ENCODE peak calls at places on chromosomes 7 and 10, in nine cellular contexts. One of them, this sample, is unnamed.

GRCh38 chr7:114413741-114414140 is 874 bp upstream of the FOXP2 start:
- DNase-seq in IMR-90: no peak
- DNase-seq in hepatocyte: no peak
- DNase-seq in Panc1: no peak
- DNase-seq in lung: no peak
- DNase-seq in HAP-1: no peak
- DNase-seq in heart left ventricle: no peak
- DNase-seq in breast epithelium: no peak
- DNase-seq in small intestine: peak; percentile 20
- DNase-seq in this sample: no peak

GRCh38 chr7:101108330-101108857 is 18.5 kb upstream of the SERPINE1 start:
- DNase-seq in hepatocyte: no peak
- DNase-seq in lung: peak; percentile 39
- DNase-seq in small intestine: no peak
- DNase-seq in HAP-1: no peak
- DNase-seq in breast epithelium: no peak
- DNase-seq in Panc1: no peak
- DNase-seq in IMR-90: no peak
- DNase-seq in heart left ventricle: peak; percentile 80
- DNase-seq in this sample: no peak

GRCh38 chr7:151231964-151232271 is 365 bp upstream of the CHPF2 start:
- DNase-seq in lung: no peak
- DNase-seq in HAP-1: no peak
- DNase-seq in Panc1: no peak
- DNase-seq in hepatocyte: no peak
- DNase-seq in breast epithelium: no peak
- DNase-seq in heart left ventricle: no peak
- DNase-seq in IMR-90: no peak
- DNase-seq in small intestine: no peak
- DNase-seq in this sample: no peak

GRCh38 chr7:48899932-48900331 is 24.4 kb upstream of the CDC14C start:
- DNase-seq in HAP-1: no peak
- DNase-seq in IMR-90: no peak
- DNase-seq in small intestine: no peak
- DNase-seq in lung: no peak
- DNase-seq in heart left ventricle: no peak
- DNase-seq in hepatocyte: no peak
- DNase-seq in breast epithelium: no peak
- DNase-seq in Panc1: no peak
- DNase-seq in this sample: no peak

GRCh38 chr7:2164156-2164555 is 68.6 kb downstream of the MAD1L1 start:
- DNase-seq in HAP-1: no peak
- DNase-seq in small intestine: no peak
- DNase-seq in IMR-90: peak; percentile 10
- DNase-seq in Panc1: no peak
- DNase-seq in breast epithelium: no peak
- DNase-seq in lung: no peak
- DNase-seq in hepatocyte: no peak
- DNase-seq in heart left ventricle: peak; percentile 20
- DNase-seq in this sample: no peak

GRCh38 chr10:78578929-78579328 is 489.8 kb upstream of the ZMIZ1 start:
- DNase-seq in HAP-1: no peak
- DNase-seq in Panc1: no peak
- DNase-seq in breast epithelium: no peak
- DNase-seq in small intestine: peak; percentile 48
- DNase-seq in IMR-90: peak; percentile 43
- DNase-seq in heart left ventricle: no peak
- DNase-seq in hepatocyte: no peak
- DNase-seq in lung: no peak
- DNase-seq in this sample: no peak

GRCh38 chr7:68276725-68277124 is 1280.1 kb downstream of the TYW1 start:
- DNase-seq in heart left ventricle: no peak
- DNase-seq in Panc1: no peak
- DNase-seq in breast epithelium: no peak
- DNase-seq in IMR-90: no peak
- DNase-seq in HAP-1: no peak
- DNase-seq in small intestine: no peak
- DNase-seq in lung: no peak
- DNase-seq in hepatocyte: no peak
- DNase-seq in this sample: no peak

GRCh38 chr10:73887038-73888015 is 13.0 kb upstream of the CAMK2G start:
- DNase-seq in heart left ventricle: peak; percentile 88
- DNase-seq in hepatocyte: peak; percentile 85
- DNase-seq in HAP-1: peak; percentile 47
- DNase-seq in lung: peak; percentile 74
- DNase-seq in Panc1: no peak
- DNase-seq in breast epithelium: peak; percentile 84
- DNase-seq in small intestine: peak; percentile 47
- DNase-seq in IMR-90: peak; percentile 86
- DNase-seq in this sample: peak; percentile 65

GRCh38 chr7:1512781-1513656 is 8.8 kb upstream of the INTS1 start:
- DNase-seq in Panc1: no peak
- DNase-seq in small intestine: no peak
- DNase-seq in hepatocyte: no peak
- DNase-seq in heart left ventricle: peak; percentile 87
- DNase-seq in breast epithelium: peak; percentile 90
- DNase-seq in lung: no peak
- DNase-seq in HAP-1: no peak
- DNase-seq in IMR-90: peak; percentile 41
- DNase-seq in this sample: no peak

GRCh38 chr10:13347235-13348156 is 597 bp downstream of the SEPHS1 start:
- DNase-seq in hepatocyte: peak; percentile 93
- DNase-seq in small intestine: peak; percentile 80
- DNase-seq in HAP-1: peak; percentile 83
- DNase-seq in breast epithelium: peak; percentile 74
- DNase-seq in Panc1: no peak
- DNase-seq in IMR-90: peak; percentile 70
- DNase-seq in heart left ventricle: peak; percentile 90
- DNase-seq in lung: peak; percentile 83
- DNase-seq in this sample: no peak

GRCh38 chr7:151565541-151565940 is 45.8 kb upstream of the RHEB start:
- DNase-seq in HAP-1: no peak
- DNase-seq in Panc1: no peak
- DNase-seq in breast epithelium: no peak
- DNase-seq in IMR-90: peak; percentile 41
- DNase-seq in small intestine: no peak
- DNase-seq in heart left ventricle: no peak
- DNase-seq in hepatocyte: no peak
- DNase-seq in lung: no peak
- DNase-seq in this sample: no peak

GRCh38 chr10:99364125-99364524 is 35.0 kb downstream of the CNNM1 start:
- DNase-seq in hepatocyte: no peak
- DNase-seq in lung: no peak
- DNase-seq in Panc1: no peak
- DNase-seq in heart left ventricle: no peak
- DNase-seq in small intestine: no peak
- DNase-seq in breast epithelium: no peak
- DNase-seq in IMR-90: peak; percentile 79
- DNase-seq in HAP-1: no peak
- DNase-seq in this sample: peak; percentile 89

GRCh38 chr10:119428789-119429188 is 113.7 kb downstream of the RGS10 start:
- DNase-seq in heart left ventricle: peak; percentile 49
- DNase-seq in breast epithelium: no peak
- DNase-seq in IMR-90: peak; percentile 40
- DNase-seq in Panc1: no peak
- DNase-seq in lung: no peak
- DNase-seq in small intestine: no peak
- DNase-seq in hepatocyte: no peak
- DNase-seq in HAP-1: no peak
- DNase-seq in this sample: no peak

GRCh38 chr7:44762726-44763522 is 14.3 kb downstream of the ZMIZ2 start:
- DNase-seq in small intestine: no peak
- DNase-seq in heart left ventricle: no peak
- DNase-seq in Panc1: no peak
- DNase-seq in IMR-90: no peak
- DNase-seq in lung: no peak
- DNase-seq in hepatocyte: no peak
- DNase-seq in HAP-1: no peak
- DNase-seq in breast epithelium: no peak
- DNase-seq in this sample: no peak
- H3K36me3 ChIP-seq in small intestine: peaks cover 28% of the 10 kb centered on the region
- H3K36me3 ChIP-seq in heart left ventricle: peaks cover 94% of the 10 kb centered on the region
- H3K36me3 ChIP-seq in Panc1: peaks cover 17% of the 10 kb centered on the region
- H3K36me3 ChIP-seq in IMR-90: peaks cover 82% of the 10 kb centered on the region
- H3K36me3 ChIP-seq in lung: peaks cover 85% of the 10 kb centered on the region
- H3K36me3 ChIP-seq in hepatocyte: no peaks in the 10 kb centered on the region
- H3K36me3 ChIP-seq in HAP-1: peaks cover 55% of the 10 kb centered on the region
- H3K36me3 ChIP-seq in breast epithelium: peaks cover 4% of the 10 kb centered on the region
- H3K36me3 ChIP-seq in this sample: peaks cover 58% of the 10 kb centered on the region

GRCh38 chr7:113086431-113086888 is at the start of gene GPR85:
- DNase-seq in heart left ventricle: peak; percentile 78
- DNase-seq in Panc1: no peak
- DNase-seq in small intestine: peak; percentile 9
- DNase-seq in hepatocyte: peak; percentile 90
- DNase-seq in lung: no peak
- DNase-seq in HAP-1: peak; percentile 65
- DNase-seq in IMR-90: peak; percentile 73
- DNase-seq in breast epithelium: no peak
- DNase-seq in this sample: no peak
- H3K27me3 ChIP-seq in heart left ventricle: no peaks in the 10 kb centered on the region
- H3K27me3 ChIP-seq in Panc1: peaks cover 16% of the 10 kb centered on the region
- H3K27me3 ChIP-seq in small intestine: no peaks in the 10 kb centered on the region
- H3K27me3 ChIP-seq in hepatocyte: peaks cover 7% of the 10 kb centered on the region
- H3K27me3 ChIP-seq in lung: no peaks in the 10 kb centered on the region
- H3K27me3 ChIP-seq in HAP-1: peaks cover 31% of the 10 kb centered on the region
- H3K27me3 ChIP-seq in IMR-90: no peaks in the 10 kb centered on the region
- H3K27me3 ChIP-seq in breast epithelium: no peaks in the 10 kb centered on the region
- H3K27me3 ChIP-seq in this sample: no peaks in the 10 kb centered on the region

GRCh38 chr10:68178592-68178991 is 53.3 kb downstream of the ATOH7 start:
- DNase-seq in IMR-90: no peak
- DNase-seq in HAP-1: no peak
- DNase-seq in small intestine: no peak
- DNase-seq in hepatocyte: no peak
- DNase-seq in lung: no peak
- DNase-seq in Panc1: no peak
- DNase-seq in breast epithelium: no peak
- DNase-seq in heart left ventricle: no peak
- DNase-seq in this sample: no peak
- H3K36me3 ChIP-seq in IMR-90: peaks cover 3% of the 10 kb centered on the region
- H3K36me3 ChIP-seq in HAP-1: no peaks in the 10 kb centered on the region
- H3K36me3 ChIP-seq in small intestine: no peaks in the 10 kb centered on the region
- H3K36me3 ChIP-seq in hepatocyte: no peaks in the 10 kb centered on the region
- H3K36me3 ChIP-seq in lung: no peaks in the 10 kb centered on the region
- H3K36me3 ChIP-seq in Panc1: no peaks in the 10 kb centered on the region
- H3K36me3 ChIP-seq in breast epithelium: no peaks in the 10 kb centered on the region
- H3K36me3 ChIP-seq in heart left ventricle: peaks cover 41% of the 10 kb centered on the region
- H3K36me3 ChIP-seq in this sample: no peaks in the 10 kb centered on the region

GRCh38 chr10:101241840-101242707 is 12.8 kb upstream of the LBX1 start:
- DNase-seq in Panc1: no peak
- DNase-seq in small intestine: no peak
- DNase-seq in IMR-90: peak; percentile 47
- DNase-seq in HAP-1: no peak
- DNase-seq in breast epithelium: no peak
- DNase-seq in lung: peak; percentile 36
- DNase-seq in hepatocyte: no peak
- DNase-seq in heart left ventricle: no peak
- DNase-seq in this sample: no peak
- H3K27me3 ChIP-seq in Panc1: peaks cover 3% of the 10 kb centered on the region
- H3K27me3 ChIP-seq in small intestine: peaks cover 5% of the 10 kb centered on the region
- H3K27me3 ChIP-seq in IMR-90: peaks cover 37% of the 10 kb centered on the region
- H3K27me3 ChIP-seq in HAP-1: peaks cover 4% of the 10 kb centered on the region
- H3K27me3 ChIP-seq in breast epithelium: peaks cover 8% of the 10 kb centered on the region
- H3K27me3 ChIP-seq in lung: peaks cover 4% of the 10 kb centered on the region
- H3K27me3 ChIP-seq in hepatocyte: peaks cover 52% of the 10 kb centered on the region
- H3K27me3 ChIP-seq in heart left ventricle: peaks cover 37% of the 10 kb centered on the region
- H3K27me3 ChIP-seq in this sample: peaks cover 26% of the 10 kb centered on the region

GRCh38 chr10:101997803-101998202 is 58.2 kb downstream of the ARMH3 start:
- DNase-seq in hepatocyte: no peak
- DNase-seq in lung: no peak
- DNase-seq in HAP-1: no peak
- DNase-seq in small intestine: no peak
- DNase-seq in IMR-90: no peak
- DNase-seq in breast epithelium: no peak
- DNase-seq in Panc1: no peak
- DNase-seq in heart left ventricle: no peak
- DNase-seq in this sample: no peak

GRCh38 chr10:101995451-101996063 is 60.4 kb downstream of the ARMH3 start:
- DNase-seq in hepatocyte: no peak
- DNase-seq in IMR-90: peak; percentile 59
- DNase-seq in heart left ventricle: no peak
- DNase-seq in HAP-1: no peak
- DNase-seq in Panc1: no peak
- DNase-seq in small intestine: peak; percentile 12
- DNase-seq in breast epithelium: no peak
- DNase-seq in lung: no peak
- DNase-seq in this sample: no peak

DNA sequence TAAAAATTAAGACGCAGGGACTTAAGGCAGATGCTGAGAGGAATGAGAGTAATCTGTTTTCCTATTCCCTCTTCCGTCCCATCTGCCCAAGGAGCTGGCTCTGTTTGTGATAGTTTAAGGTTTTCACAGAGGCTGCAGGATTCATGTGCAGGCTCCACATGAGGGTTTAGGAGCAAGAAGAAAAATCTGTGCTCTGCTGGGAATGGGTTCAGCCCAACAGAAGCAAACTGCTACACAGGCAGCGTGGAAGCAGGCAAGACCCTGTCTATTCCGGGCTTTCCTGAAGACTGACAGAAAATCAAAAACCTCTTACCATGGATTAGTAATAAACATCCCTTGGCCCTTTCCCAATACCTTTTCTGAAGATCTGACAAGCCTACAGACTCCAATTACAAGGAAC is 62.1 kb downstream of the ARMH3 start:
- DNase-seq in small intestine: no peak
- DNase-seq in lung: no peak
- DNase-seq in hepatocyte: no peak
- DNase-seq in breast epithelium: no peak
- DNase-seq in HAP-1: no peak
- DNase-seq in Panc1: no peak
- DNase-seq in heart left ventricle: no peak
- DNase-seq in IMR-90: no peak
- DNase-seq in this sample: no peak
- H3K36me3 ChIP-seq in small intestine: peaks cover 36% of the 10 kb centered on the region
- H3K36me3 ChIP-seq in lung: peaks cover 23% of the 10 kb centered on the region
- H3K36me3 ChIP-seq in hepatocyte: no peaks in the 10 kb centered on the region
- H3K36me3 ChIP-seq in breast epithelium: no peaks in the 10 kb centered on the region
- H3K36me3 ChIP-seq in HAP-1: peaks cover 25% of the 10 kb centered on the region
- H3K36me3 ChIP-seq in Panc1: peaks cover 12% of the 10 kb centered on the region
- H3K36me3 ChIP-seq in heart left ventricle: peaks cover 83% of the 10 kb centered on the region
- H3K36me3 ChIP-seq in IMR-90: peaks cover 24% of the 10 kb centered on the region
- H3K36me3 ChIP-seq in this sample: peaks cover 5% of the 10 kb centered on the region

This sample was measured in BJ.